ENCODE peak calls at places on chromosomes 1 and 21, in five cellular contexts. R is astrocyte of the spinal cord, U is thyroid gland, N is foreskin keratinocyte, Y is HepG2. Q is an unnamed sample.

GRCh38 chr1:86082183-86082582 is 74.4 kb downstream of the COL24A1 start:
- DNase-seq in R (no peak), U (no peak), N (peak; percentile 37), Y (no peak), Q (no peak)

GRCh38 chr1:150981177-150981804 is 801 bp upstream of the ANXA9 start:
- DNase-seq in R (no peak), U (peak; percentile 72), N (peak; percentile 77), Y (peak; percentile 87), Q (no peak)

GRCh38 chr1:230827081-230827681 is 41.1 kb downstream of the C1orf198 start:
- DNase-seq in R (peak; percentile 64), U (peak; percentile 66), N (no peak), Y (peak; percentile 5), Q (no peak)

GRCh38 chr21:46150491-46151121 is 4.8 kb downstream of the FTCD start:
- DNase-seq in R (no peak), U (no peak), N (no peak), Y (no peak), Q (no peak)

GRCh38 chr1:56547977-56548376 is 31.4 kb downstream of the PLPP3 start:
- DNase-seq in R (no peak), U (peak; percentile 81), N (no peak), Y (peak; percentile 39), Q (no peak)

GRCh38 chr1:181816608-181817007 is 244.9 kb downstream of the ZNF648 start:
- DNase-seq in R (no peak), U (no peak), N (no peak), Y (no peak), Q (no peak)

GRCh38 chr1:92973203-92973907 is 12.1 kb upstream of the DIPK1A start:
- DNase-seq in R (no peak), U (no peak), N (peak; percentile 83), Y (no peak), Q (no peak)

GRCh38 chr1:203244776-203245175 is 15.3 kb upstream of the CHIT1 start:
- DNase-seq in R (no peak), U (no peak), N (no peak), Y (peak; percentile 71), Q (no peak)

GRCh38 chr1:108017698-108018097 is 52.7 kb upstream of the VAV3 start:
- DNase-seq in R (no peak), U (no peak), N (peak; percentile 56), Y (no peak), Q (no peak)

GRCh38 chr1:150234647-150235435 is 1.1 kb downstream of the ANP32E start:
- DNase-seq in R (peak; percentile 76), U (peak; percentile 89), N (peak; percentile 61), Y (peak; percentile 51), Q (no peak)

GRCh38 chr1:115222616-115223402 is 115.2 kb downstream of the NGF start:
- DNase-seq in R (peak; percentile 50), U (no peak), N (peak; percentile 88), Y (no peak), Q (no peak)

GRCh38 chr1:6686294-6686693 is 15.3 kb downstream of the DNAJC11 start:
- DNase-seq in R (no peak), U (no peak), N (no peak), Y (no peak), Q (no peak)

GRCh38 chr1:167819849-167820683 is 93.9 kb downstream of the ADCY10 start:
- DNase-seq in R (peak; percentile 94), U (peak; percentile 88), N (peak; percentile 94), Y (no peak), Q (no peak)

GRCh38 chr1:172851871-172852270 is 193.0 kb downstream of the FASLG start:
- DNase-seq in R (no peak), U (no peak), N (peak; percentile 22), Y (no peak), Q (no peak)

GRCh38 chr1:10785855-10786638 is 10.4 kb downstream of the CASZ1 start:
- DNase-seq in R (no peak), U (no peak), N (no peak), Y (no peak), Q (no peak)

GRCh38 chr1:10790155-10790707 is 6.2 kb downstream of the CASZ1 start:
- DNase-seq in R (no peak), U (no peak), N (no peak), Y (no peak), Q (no peak)

GRCh38 chr1:10787274-10787673 is 9.2 kb downstream of the CASZ1 start:
- DNase-seq in R (no peak), U (no peak), N (no peak), Y (no peak), Q (no peak)

GRCh38 chr1:10789392-10790154 is 6.9 kb downstream of the CASZ1 start:
- DNase-seq in R (no peak), U (no peak), N (no peak), Y (no peak), Q (no peak)

GRCh38 chr1:10788592-10789006 is 7.8 kb downstream of the CASZ1 start:
- DNase-seq in R (no peak), U (peak; percentile 56), N (no peak), Y (peak; percentile 33), Q (no peak)
- TF ChIP-seq CTCF in R (peak; percentile 42), U (peak; percentile 37), N (no peak), Y (peak; percentile 68), Q (no peak)

GRCh38 chr21:36639769-36640168 is 59.1 kb upstream of the SIM2 start:
- DNase-seq in R (no peak), U (no peak), N (no peak), Y (no peak), Q (no peak)
- TF ChIP-seq CTCF in R (no peak), U (no peak), N (no peak), Y (no peak), Q (no peak)

GRCh38 chr1:234610061-234610581 is at the start of gene IRF2BP2:
- DNase-seq in R (peak; percentile 85), U (peak; percentile 79), N (peak; percentile 81), Y (peak; percentile 68), Q (peak; percentile 65)

GRCh38 chr1:234611799-234612351 is 1.9 kb upstream of the IRF2BP2 start:
- DNase-seq in R (no peak), U (peak; percentile 52), N (no peak), Y (peak; percentile 96), Q (no peak)

GRCh38 chr1:234609528-234610042 is 393 bp downstream of the IRF2BP2 start:
- DNase-seq in R (no peak), U (no peak), N (no peak), Y (no peak), Q (no peak)

GRCh38 chr1:234611153-234611798 is 1.3 kb upstream of the IRF2BP2 start:
- DNase-seq in R (peak; percentile 94), U (no peak), N (peak; percentile 94), Y (peak; percentile 93), Q (no peak)

DNA sequence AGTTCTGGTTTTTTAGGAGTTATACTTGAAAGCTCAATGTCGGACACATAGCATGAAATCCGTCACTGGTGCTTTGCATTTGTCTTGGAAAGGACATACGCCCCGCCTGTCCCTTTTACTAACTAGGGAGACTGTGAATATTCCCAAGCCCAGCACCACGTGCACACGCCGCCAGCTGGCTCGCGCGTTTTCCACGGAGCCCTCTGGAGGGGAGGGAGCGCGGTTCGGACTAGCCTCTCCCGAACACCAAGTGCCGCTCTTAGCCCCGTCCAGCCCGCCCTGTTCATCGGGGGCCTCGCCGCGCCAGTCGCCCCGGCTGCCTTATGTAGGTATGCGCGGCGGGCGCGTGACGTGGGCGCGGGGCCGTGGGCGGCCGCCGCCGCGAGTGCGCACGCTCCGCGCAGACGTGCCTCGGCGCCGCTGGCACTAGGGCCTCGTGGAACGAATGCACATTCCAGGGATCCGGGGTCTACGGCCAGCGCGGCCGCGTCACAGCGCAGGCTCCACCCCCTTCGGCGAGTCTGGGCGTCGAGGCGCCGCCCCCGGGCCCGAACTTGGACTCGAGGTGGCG is 689 bp upstream of the IRF2BP2 start:
- DNase-seq in R (peak; percentile 96), U (peak; percentile 97), N (peak; percentile 80), Y (peak; percentile 90), Q (peak; percentile 72)
- TF ChIP-seq CTCF in R (no peak), U (no peak), N (no peak), Y (peak; percentile 31), Q (no peak)

DNA sequence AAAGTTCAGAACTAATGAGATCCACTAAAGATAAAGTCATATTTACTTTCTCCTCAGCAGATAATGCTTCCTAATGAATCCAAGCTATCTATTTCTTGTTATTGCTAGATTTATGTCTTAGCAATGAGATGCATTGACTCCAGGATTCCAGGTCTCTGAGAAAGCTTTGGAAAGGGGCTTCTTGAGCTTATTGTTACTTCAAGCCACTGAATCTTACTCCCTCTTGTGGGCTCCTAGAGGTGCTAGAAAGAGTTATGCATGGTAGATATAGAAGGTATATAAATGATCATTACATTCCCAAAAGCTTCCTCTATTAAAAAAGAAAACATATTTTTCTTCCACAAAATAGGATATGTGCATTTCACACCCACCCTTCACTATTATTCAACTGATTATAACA is 246.4 kb upstream of the ADAMTS5 start:
- DNase-seq in R (no peak), U (no peak), N (no peak), Y (no peak), Q (no peak)
- TF ChIP-seq CTCF in R (peak; percentile 42), U (no peak), N (peak; percentile 50), Y (no peak), Q (peak; percentile 19)

GRCh38 chr1:240860023-240860422 is 248.1 kb upstream of the GREM2 start:
- DNase-seq in R (no peak), U (no peak), N (no peak), Y (no peak), Q (no peak)

GRCh38 chr1:240854367-240854766 is 242.4 kb upstream of the GREM2 start:
- DNase-seq in R (peak; percentile 6), U (no peak), N (no peak), Y (no peak), Q (no peak)
- TF ChIP-seq CTCF in R (no peak), U (no peak), N (no peak), Y (no peak), Q (peak; percentile 9)

GRCh38 chr1:114033961-114034360 is 54.7 kb downstream of the OLFML3 start:
- DNase-seq in R (no peak), U (no peak), N (peak; percentile 5), Y (no peak), Q (no peak)

GRCh38 chr1:114034561-114035303 is 55.5 kb downstream of the OLFML3 start:
- DNase-seq in R (no peak), U (no peak), N (no peak), Y (no peak), Q (no peak)

GRCh38 chr1:114032271-114033218 is 53.3 kb downstream of the OLFML3 start:
- DNase-seq in R (peak; percentile 59), U (no peak), N (peak; percentile 91), Y (no peak), Q (no peak)

GRCh38 chr1:114035304-114035700 is 56.0 kb downstream of the OLFML3 start:
- DNase-seq in R (no peak), U (no peak), N (no peak), Y (no peak), Q (no peak)

DNA sequence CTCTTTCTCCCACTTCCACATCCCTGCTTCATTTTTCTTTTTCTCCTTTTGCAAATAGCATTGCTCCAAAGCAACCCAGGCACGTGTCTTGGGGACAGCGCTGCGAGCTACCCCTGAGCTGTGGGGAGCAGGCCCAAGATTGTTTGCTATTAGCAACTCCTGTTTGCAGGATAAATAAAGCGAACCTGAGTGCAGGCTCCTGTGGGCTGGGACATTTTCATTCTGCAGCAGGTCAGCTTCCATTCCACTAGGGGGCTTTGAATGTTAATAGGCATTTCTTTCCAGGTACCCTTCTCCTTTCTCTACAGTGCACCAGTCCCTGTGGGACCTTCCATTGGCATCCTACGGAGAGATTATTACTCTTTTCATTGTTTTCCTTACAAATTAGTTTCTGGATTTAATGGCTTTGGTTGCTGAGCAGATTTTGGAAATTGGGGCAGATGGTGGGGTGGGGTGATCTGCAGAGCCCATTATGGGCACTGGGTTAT is 54.0 kb downstream of the OLFML3 start:
- DNase-seq in R (no peak), U (peak; percentile 1), N (no peak), Y (peak; percentile 24), Q (no peak)
- TF ChIP-seq CTCF in R (peak; percentile 49), U (no peak), N (peak; percentile 56), Y (peak; percentile 47), Q (peak; percentile 63)

GRCh38 chr1:183977717-183978116 is 59.8 kb downstream of the COLGALT2 start:
- DNase-seq in R (no peak), U (no peak), N (no peak), Y (no peak), Q (no peak)
- TF ChIP-seq CTCF in R (no peak), U (no peak), N (no peak), Y (no peak), Q (no peak)